ENCODE peak calls at places on chromosomes 7 and 10, in seven cellular contexts. Z, Q, B, Y, V, T and R are unnamed samples.

GRCh38 chr7:101838837-101839483 is 21.5 kb downstream of the CUX1 start:
- DNase-seq in Z (no peak), Q (no peak), B (no peak), Y (no peak), V (no peak), T (no peak), R (no peak)

GRCh38 chr10:126500866-126501265 is 112.6 kb upstream of the ADAM12 start:
- DNase-seq in Z (no peak), Q (no peak), B (no peak), Y (no peak), V (no peak), T (peak; percentile 61), R (no peak)

GRCh38 chr7:129781128-129781855 is 169.8 kb downstream of the NRF1 start:
- DNase-seq in Z (no peak), Q (no peak), B (no peak), Y (peak; percentile 85), V (no peak), T (no peak), R (no peak)

GRCh38 chr10:43845121-43845520 is 196.4 kb upstream of the ZNF32 start:
- DNase-seq in Z (no peak), Q (no peak), B (no peak), Y (no peak), V (no peak), T (no peak), R (no peak)

GRCh38 chr7:74302745-74303221 is 13.6 kb downstream of the CLIP2 start:
- DNase-seq in Z (no peak), Q (no peak), B (no peak), Y (no peak), V (no peak), T (no peak), R (no peak)

GRCh38 chr7:132557489-132558044 is 18.7 kb downstream of the PLXNA4 start:
- DNase-seq in Z (no peak), Q (no peak), B (no peak), Y (peak; percentile 30), V (no peak), T (no peak), R (no peak)

GRCh38 chr10:5943536-5943935 is 33.8 kb downstream of the IL15RA start:
- DNase-seq in Z (no peak), Q (no peak), B (no peak), Y (peak; percentile 72), V (no peak), T (no peak), R (no peak)

GRCh38 chr10:115861864-115862263 is 411.1 kb downstream of the GFRA1 start:
- DNase-seq in Z (no peak), Q (no peak), B (no peak), Y (no peak), V (no peak), T (no peak), R (no peak)

GRCh38 chr7:117118579-117119180 is 165.4 kb downstream of the ST7 start:
- DNase-seq in Z (no peak), Q (no peak), B (no peak), Y (peak; percentile 56), V (no peak), T (no peak), R (no peak)

GRCh38 chr10:126221874-126222273 is 166.4 kb downstream of the ADAM12 start:
- DNase-seq in Z (no peak), Q (no peak), B (no peak), Y (no peak), V (no peak), T (no peak), R (no peak)

GRCh38 chr7:16998481-16999051 is 116.8 kb upstream of the AGR3 start:
- DNase-seq in Z (no peak), Q (no peak), B (no peak), Y (no peak), V (no peak), T (no peak), R (no peak)

GRCh38 chr7:1746491-1746975 is 76.5 kb downstream of the ELFN1 start:
- DNase-seq in Z (no peak), Q (no peak), B (no peak), Y (no peak), V (no peak), T (no peak), R (no peak)

GRCh38 chr10:28940158-28940888 is 263.0 kb downstream of the BAMBI start:
- DNase-seq in Z (no peak), Q (no peak), B (no peak), Y (peak; percentile 89), V (no peak), T (no peak), R (no peak)

GRCh38 chr10:6464862-6465430 is 115.1 kb downstream of the PRKCQ start:
- DNase-seq in Z (no peak), Q (no peak), B (no peak), Y (no peak), V (no peak), T (no peak), R (no peak)

GRCh38 chr10:33661580-33662269 is 327.3 kb upstream of the NRP1 start:
- DNase-seq in Z (no peak), Q (no peak), B (no peak), Y (peak; percentile 81), V (no peak), T (peak; percentile 80), R (no peak)

GRCh38 chr10:47062801-47063200 is 151.6 kb downstream of the PTPN20 start:
- DNase-seq in Z (no peak), Q (no peak), B (no peak), Y (no peak), V (no peak), T (no peak), R (no peak)

GRCh38 chr7:113087278-113087998 is 811 bp upstream of the GPR85 start:
- DNase-seq in Z (no peak), Q (no peak), B (no peak), Y (peak; percentile 94), V (peak; percentile 94), T (peak; percentile 83), R (no peak)

GRCh38 chr7:18700147-18700546 is 204.6 kb downstream of the HDAC9 start:
- DNase-seq in Z (no peak), Q (no peak), B (no peak), Y (peak; percentile 49), V (no peak), T (no peak), R (no peak)